ENCODE peak calls at places on chromosomes 7 and 10, in ten cellular contexts. H is GM12878, F is spleen, L is A549, B is esophagus squamous epithelium, Y is breast epithelium, U is transverse colon, K is HepG2, A is heart left ventricle, W is IMR-90. S is an unnamed sample.
A peak's percentile ranks its signal among the peaks of the same experiment; 100 is the strongest.

GRCh38 chr10:70907619-70908425 is 19.5 kb upstream of the PCBD1 start:
- DNase-seq in H (no peak), A (peak; percentile 55), F (peak; percentile 59), B (no peak), Y (no peak), L (no peak), K (no peak), U (peak; percentile 3), W (no peak), S (no peak)

GRCh38 chr7:88401009-88401623 is 94.4 kb upstream of the STEAP4 start:
- DNase-seq in B (no peak), K (peak; percentile 14), F (no peak), H (no peak), A (no peak), L (peak; percentile 22), W (no peak), U (no peak), Y (no peak), S (no peak)

GRCh38 chr10:46035923-46036849 is 5.8 kb upstream of the NCOA4 start:
- DNase-seq in H (no peak), F (peak; percentile 52), A (no peak), U (no peak), Y (no peak), K (peak; percentile 90), B (no peak), L (no peak), W (no peak), S (no peak)

GRCh38 chr10:90125406-90125805 is 424.0 kb downstream of the KIF20B start:
- DNase-seq in K (no peak), U (no peak), A (no peak), H (no peak), W (no peak), Y (no peak), B (no peak), L (no peak), F (no peak), S (no peak)

GRCh38 chr7:106278695-106279094 is 6.1 kb downstream of the NAMPT start:
- DNase-seq in F (no peak), A (no peak), U (no peak), L (no peak), H (no peak), B (no peak), K (no peak), W (no peak), Y (no peak), S (no peak)

GRCh38 chr10:85919358-85920022 is 447.1 kb downstream of the GRID1 start:
- DNase-seq in U (no peak), H (no peak), W (no peak), Y (no peak), L (no peak), F (no peak), K (no peak), B (no peak), A (no peak), S (no peak)

GRCh38 chr10:35661236-35661635 is 19.1 kb upstream of the FZD8 start:
- DNase-seq in U (no peak), H (no peak), F (no peak), W (no peak), K (no peak), B (no peak), L (no peak), A (no peak), Y (no peak), S (no peak)

GRCh38 chr7:44380831-44381493 is 55.6 kb upstream of the CAMK2B start:
- DNase-seq in Y (no peak), F (peak; percentile 64), B (no peak), K (no peak), A (no peak), H (no peak), L (no peak), U (no peak), W (peak; percentile 38), S (peak; percentile 17)

GRCh38 chr7:25384820-25385560 is 156.7 kb upstream of the NPVF start:
- DNase-seq in W (no peak), F (no peak), H (no peak), U (no peak), B (no peak), L (no peak), A (no peak), K (no peak), Y (no peak), S (no peak)

GRCh38 chr10:17409170-17409733 is 45.1 kb downstream of the ST8SIA6 start:
- DNase-seq in A (no peak), H (no peak), K (peak; percentile 12), F (no peak), W (peak; percentile 5), L (peak; percentile 14), U (no peak), Y (no peak), B (no peak), S (no peak)

GRCh38 chr7:22193361-22194016 is 163.5 kb downstream of the RAPGEF5 start:
- DNase-seq in U (no peak), L (no peak), B (no peak), Y (no peak), F (no peak), H (no peak), A (no peak), W (peak; percentile 8), K (no peak), S (no peak)

DNA sequence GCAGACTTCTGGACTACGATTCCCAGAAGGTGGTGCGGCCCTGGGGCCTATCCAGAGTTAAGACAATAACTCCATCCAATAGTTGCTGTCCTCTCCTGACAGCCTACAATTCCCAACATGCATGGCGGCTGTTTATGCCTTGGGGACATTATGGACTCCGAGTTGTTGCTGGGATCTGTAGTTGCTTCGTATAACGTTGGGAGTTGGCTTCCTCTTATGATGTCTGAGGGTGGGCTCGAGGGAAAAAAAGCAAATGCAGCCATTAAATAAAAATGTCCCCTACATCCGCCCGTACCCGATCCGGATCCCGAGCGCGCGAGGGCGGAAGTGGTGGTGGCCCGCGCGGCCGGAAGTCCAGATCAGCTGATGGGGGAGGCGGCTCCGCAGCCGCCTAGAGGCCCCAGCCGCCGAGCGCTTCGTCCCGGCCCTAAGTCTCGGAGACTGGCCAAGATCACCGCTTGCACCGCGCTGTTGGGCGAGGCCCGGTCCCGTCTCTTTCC is at the start of gene ZSWIM8:
- DNase-seq in K (peak; percentile 95), F (peak; percentile 97), Y (peak; percentile 80), U (peak; percentile 88), W (peak; percentile 96), B (peak; percentile 71), A (peak; percentile 93), L (peak; percentile 95), H (peak; percentile 84), S (peak; percentile 86)
- TF ChIP-seq POLR2A in K (peak; percentile 61), F (no peak), Y (peak; percentile 73), U (peak; percentile 84), W (peak; percentile 66), B (peak; percentile 72), A (no peak), L (peak; percentile 52), H (peak; percentile 86), S (no peak)

GRCh38 chr10:100997364-100998182 is 2.0 kb upstream of the LZTS2 start:
- DNase-seq in B (no peak), L (peak; percentile 85), H (no peak), K (peak; percentile 74), W (peak; percentile 65), U (peak; percentile 88), F (peak; percentile 95), Y (peak; percentile 82), A (peak; percentile 92), S (peak; percentile 84)
- TF ChIP-seq POLR2A in B (peak; percentile 6), L (peak; percentile 29), H (peak; percentile 31), K (no peak), W (no peak), U (peak; percentile 70), F (no peak), Y (no peak), A (no peak), S (no peak)

GRCh38 chr10:26679588-26679987 is 17.9 kb upstream of the PDSS1 start:
- DNase-seq in H (no peak), A (no peak), B (no peak), W (no peak), F (no peak), K (no peak), L (no peak), U (no peak), Y (no peak), S (no peak)

GRCh38 chr10:26675873-26676257 is 21.6 kb upstream of the PDSS1 start:
- DNase-seq in F (no peak), L (no peak), B (no peak), Y (no peak), H (no peak), A (no peak), U (no peak), K (no peak), W (no peak), S (no peak)
- TF ChIP-seq POLR2A in F (no peak), L (no peak), B (no peak), Y (no peak), H (no peak), A (no peak), U (no peak), K (no peak), W (no peak), S (no peak)

DNA sequence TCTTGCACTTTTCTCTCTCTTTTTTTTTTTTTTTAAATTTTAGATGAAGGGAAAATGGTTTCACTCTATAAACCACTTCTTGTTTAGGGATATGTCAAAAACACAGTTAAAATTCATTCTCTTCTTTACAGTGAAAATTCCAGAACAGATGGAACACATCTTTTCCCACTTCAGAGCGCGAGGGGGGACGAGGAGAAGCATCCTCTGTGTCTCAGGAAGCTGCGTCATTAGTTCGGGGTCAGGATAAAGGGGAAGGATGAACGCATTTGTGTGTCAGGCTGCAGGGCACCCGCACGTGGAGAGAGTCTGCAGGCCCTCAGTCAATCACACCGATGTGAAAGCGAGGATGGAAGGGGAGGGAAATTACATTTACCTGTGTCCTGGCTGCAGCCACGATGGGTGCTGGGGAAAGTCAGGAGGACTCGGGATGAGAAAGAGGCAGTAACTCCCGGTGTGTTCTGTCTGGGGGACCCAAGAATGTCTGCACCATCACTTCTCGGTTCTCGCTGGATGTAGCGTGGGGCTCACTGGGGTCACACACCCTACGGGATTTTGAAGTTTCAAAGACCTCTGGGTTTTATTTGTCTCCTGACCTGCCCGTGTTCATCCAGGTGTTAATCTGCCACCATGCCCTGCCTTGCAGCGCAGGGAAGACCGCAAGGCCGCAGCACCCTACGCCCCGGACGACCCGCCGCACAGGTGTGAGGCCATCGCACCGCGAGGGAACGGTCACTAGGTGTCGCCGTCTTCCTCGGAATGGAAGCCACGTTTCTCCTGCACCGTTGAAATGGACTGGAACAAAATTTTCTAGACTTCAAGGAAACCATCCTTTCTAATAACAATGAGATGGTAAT is 66.7 kb upstream of the PITRM1 start:
- DNase-seq in A (peak; percentile 85), U (peak; percentile 83), B (no peak), H (no peak), W (peak; percentile 68), L (peak; percentile 71), F (peak; percentile 92), Y (peak; percentile 81), K (peak; percentile 28), S (peak; percentile 75)
- TF ChIP-seq POLR2A in A (no peak), U (no peak), B (no peak), H (no peak), W (peak; percentile 25), L (no peak), F (no peak), Y (no peak), K (no peak), S (no peak)